ENCODE peak calls at places on chromosomes 3 and 15, in eight cellular contexts. P, N, B, I, D, Z, K and H are unnamed samples.

GRCh38 chr3:187968883-187969580 is 184.9 kb upstream of the LPP start:
- DNase-seq in P (no peak), N (no peak), B (no peak), I (no peak), D (no peak), Z (no peak), K (no peak), H (no peak)

GRCh38 chr3:101509276-101509675 is 3.7 kb downstream of the SENP7 start:
- DNase-seq in P (no peak), N (no peak), B (no peak), I (no peak), D (no peak), Z (no peak), K (no peak), H (no peak)

GRCh38 chr3:58008140-58009025 is at the start of gene FLNB:
- DNase-seq in P (peak; percentile 62), N (peak; percentile 16), B (peak; percentile 59), I (peak; percentile 69), D (peak; percentile 75), Z (peak; percentile 82), K (peak; percentile 21), H (peak; percentile 75)

GRCh38 chr15:95972136-95972553 is 358.4 kb upstream of the NR2F2 start:
- DNase-seq in P (no peak), N (no peak), B (no peak), I (no peak), D (no peak), Z (no peak), K (no peak), H (no peak)

GRCh38 chr15:88470625-88471372 is 3.3 kb downstream of the MRPS11 start:
- DNase-seq in P (no peak), N (no peak), B (no peak), I (no peak), D (no peak), Z (no peak), K (no peak), H (no peak)

GRCh38 chr15:92430067-92430435 is 36.4 kb downstream of the ST8SIA2 start:
- DNase-seq in P (no peak), N (no peak), B (no peak), I (no peak), D (no peak), Z (no peak), K (no peak), H (no peak)

GRCh38 chr3:129224984-129225393 is 24.4 kb upstream of the COPG1 start:
- DNase-seq in P (peak; percentile 86), N (no peak), B (peak; percentile 85), I (peak; percentile 60), D (peak; percentile 83), Z (peak; percentile 23), K (peak; percentile 24), H (no peak)

GRCh38 chr3:194279701-194280360 is 71.3 kb downstream of the CPN2 start:
- DNase-seq in P (no peak), N (no peak), B (no peak), I (no peak), D (no peak), Z (no peak), K (no peak), H (no peak)

GRCh38 chr3:125059488-125060245 is 3.9 kb upstream of the HEG1 start:
- DNase-seq in P (no peak), N (no peak), B (no peak), I (no peak), D (no peak), Z (no peak), K (no peak), H (no peak)

GRCh38 chr3:98012974-98013373 is 22.1 kb downstream of the GABRR3 start:
- DNase-seq in P (no peak), N (no peak), B (no peak), I (no peak), D (no peak), Z (no peak), K (no peak), H (no peak)

GRCh38 chr15:40379853-40380252 is 2.7 kb upstream of the KNSTRN start:
- DNase-seq in P (peak; percentile 35), N (no peak), B (peak; percentile 47), I (no peak), D (no peak), Z (no peak), K (no peak), H (no peak)

GRCh38 chr3:188253123-188253793 is 99.3 kb downstream of the LPP start:
- DNase-seq in P (no peak), N (no peak), B (no peak), I (no peak), D (no peak), Z (no peak), K (no peak), H (no peak)

GRCh38 chr15:91165850-91166249 is 65.8 kb downstream of the SV2B start:
- DNase-seq in P (no peak), N (no peak), B (no peak), I (no peak), D (no peak), Z (no peak), K (no peak), H (no peak)

GRCh38 chr15:77030928-77031375 is 36.0 kb downstream of the PSTPIP1 start:
- DNase-seq in P (no peak), N (no peak), B (peak; percentile 16), I (no peak), D (no peak), Z (no peak), K (no peak), H (no peak)

GRCh38 chr3:114847564-114847963 is 299.5 kb downstream of the ZBTB20 start:
- DNase-seq in P (no peak), N (no peak), B (no peak), I (no peak), D (no peak), Z (no peak), K (no peak), H (no peak)

GRCh38 chr15:35397027-35397426 is 148.9 kb downstream of the DPH6 start:
- DNase-seq in P (no peak), N (no peak), B (no peak), I (no peak), D (no peak), Z (no peak), K (no peak), H (no peak)

GRCh38 chr3:9301091-9301490 is 51.6 kb upstream of the SRGAP3 start:
- DNase-seq in P (no peak), N (no peak), B (no peak), I (no peak), D (no peak), Z (no peak), K (no peak), H (no peak)

GRCh38 chr3:39113291-39113690 is 5.8 kb downstream of the TTC21A start:
- DNase-seq in P (no peak), N (no peak), B (no peak), I (no peak), D (no peak), Z (no peak), K (no peak), H (no peak)

GRCh38 chr3:167493240-167493639 is 19.4 kb upstream of the SERPINI2 start:
- DNase-seq in P (no peak), N (no peak), B (no peak), I (no peak), D (no peak), Z (no peak), K (no peak), H (no peak)

GRCh38 chr3:120569224-120569915 is 26.8 kb upstream of the NDUFB4 start:
- DNase-seq in P (no peak), N (no peak), B (no peak), I (no peak), D (no peak), Z (no peak), K (no peak), H (no peak)

GRCh38 chr15:85541744-85542143 is 161.3 kb downstream of the AKAP13 start:
- DNase-seq in P (no peak), N (no peak), B (no peak), I (no peak), D (no peak), Z (peak; percentile 9), K (no peak), H (no peak)

GRCh38 chr15:64574220-64574994 is 114.0 kb downstream of the ZNF609 start:
- DNase-seq in P (no peak), N (no peak), B (no peak), I (no peak), D (no peak), Z (no peak), K (no peak), H (no peak)

GRCh38 chr3:156142649-156143048 is 22.3 kb downstream of the KCNAB1 start:
- DNase-seq in P (no peak), N (no peak), B (no peak), I (no peak), D (no peak), Z (no peak), K (no peak), H (no peak)

GRCh38 chr15:47670365-47670764 is 46.9 kb upstream of the SEMA6D start:
- DNase-seq in P (no peak), N (no peak), B (no peak), I (no peak), D (no peak), Z (no peak), K (no peak), H (no peak)

GRCh38 chr15:81888748-81889479 is 156.9 kb downstream of the MEX3B start:
- DNase-seq in P (no peak), N (no peak), B (no peak), I (no peak), D (no peak), Z (no peak), K (no peak), H (no peak)

GRCh38 chr3:14289590-14290453 is 111.2 kb downstream of the LSM3 start:
- DNase-seq in P (no peak), N (no peak), B (peak; percentile 47), I (no peak), D (no peak), Z (no peak), K (no peak), H (no peak)

GRCh38 chr3:86788371-86788770 is 202.6 kb downstream of the VGLL3 start:
- DNase-seq in P (no peak), N (no peak), B (no peak), I (no peak), D (no peak), Z (no peak), K (no peak), H (no peak)

GRCh38 chr3:174810256-174810655 is 48.9 kb upstream of the NAALADL2 start:
- DNase-seq in P (no peak), N (no peak), B (no peak), I (no peak), D (no peak), Z (no peak), K (no peak), H (no peak)

GRCh38 chr15:77336006-77336405 is 83.9 kb downstream of the PEAK1 start:
- DNase-seq in P (no peak), N (no peak), B (no peak), I (no peak), D (no peak), Z (no peak), K (no peak), H (no peak)

GRCh38 chr15:59622289-59622688 is 10.7 kb downstream of the GCNT3 start:
- DNase-seq in P (no peak), N (no peak), B (no peak), I (no peak), D (no peak), Z (peak; percentile 59), K (no peak), H (no peak)

GRCh38 chr15:48963524-48964113 is at the start of gene SHC4:
- DNase-seq in P (peak; percentile 64), N (peak; percentile 30), B (peak; percentile 81), I (peak; percentile 66), D (peak; percentile 57), Z (no peak), K (peak; percentile 51), H (no peak)

GRCh38 chr15:88736204-88736603 is 67.0 kb upstream of the ACAN start:
- DNase-seq in P (no peak), N (no peak), B (no peak), I (no peak), D (no peak), Z (no peak), K (no peak), H (no peak)

GRCh38 chr3:32104492-32104891 is 1.9 kb upstream of the GPD1L start:
- DNase-seq in P (no peak), N (no peak), B (no peak), I (no peak), D (no peak), Z (no peak), K (no peak), H (no peak)